ENCODE peak calls at places on chromosomes 6 and 20, in four cellular contexts. O is RWPE1, X is psoas muscle, P is cardiac muscle cell. H is an unnamed sample.
A peak's percentile ranks its signal among the peaks of the same experiment; 100 is the strongest.

GRCh38 chr6:43936476-43936875 is 166.5 kb downstream of the VEGFA start:
- DNase-seq in X (peak; percentile 76), P (peak; percentile 59), O (no peak), H (no peak)

GRCh38 chr6:7617954-7618764 is 28.2 kb downstream of the SNRNP48 start:
- DNase-seq in O (peak; percentile 14), P (no peak), X (no peak), H (no peak)

GRCh38 chr20:32457476-32457986 is 99.4 kb downstream of the ASXL1 start:
- DNase-seq in X (peak; percentile 72), O (peak; percentile 66), P (peak; percentile 95), H (peak; percentile 91)

GRCh38 chr6:32045811-32046449 is 7.7 kb downstream of the CYP21A2 start:
- DNase-seq in P (no peak), X (peak; percentile 68), O (no peak), H (no peak)

GRCh38 chr20:8244637-8245036 is 112.6 kb downstream of the PLCB1 start:
- DNase-seq in O (no peak), P (no peak), X (no peak), H (no peak)

GRCh38 chr20:20887593-20888272 is 175.3 kb upstream of the RALGAPA2 start:
- DNase-seq in P (no peak), X (no peak), O (no peak), H (no peak)

GRCh38 chr20:50572922-50573777 is 63.0 kb downstream of the PTPN1 start:
- DNase-seq in O (no peak), X (peak; percentile 92), P (peak; percentile 9), H (no peak)

GRCh38 chr6:22880686-22881433 is 311.5 kb downstream of the HDGFL1 start:
- DNase-seq in P (peak; percentile 21), O (peak; percentile 77), X (no peak), H (no peak)

GRCh38 chr6:25601797-25602679 is 50.0 kb upstream of the SCGN start:
- DNase-seq in O (peak; percentile 36), P (peak; percentile 69), X (no peak), H (no peak)

DNA sequence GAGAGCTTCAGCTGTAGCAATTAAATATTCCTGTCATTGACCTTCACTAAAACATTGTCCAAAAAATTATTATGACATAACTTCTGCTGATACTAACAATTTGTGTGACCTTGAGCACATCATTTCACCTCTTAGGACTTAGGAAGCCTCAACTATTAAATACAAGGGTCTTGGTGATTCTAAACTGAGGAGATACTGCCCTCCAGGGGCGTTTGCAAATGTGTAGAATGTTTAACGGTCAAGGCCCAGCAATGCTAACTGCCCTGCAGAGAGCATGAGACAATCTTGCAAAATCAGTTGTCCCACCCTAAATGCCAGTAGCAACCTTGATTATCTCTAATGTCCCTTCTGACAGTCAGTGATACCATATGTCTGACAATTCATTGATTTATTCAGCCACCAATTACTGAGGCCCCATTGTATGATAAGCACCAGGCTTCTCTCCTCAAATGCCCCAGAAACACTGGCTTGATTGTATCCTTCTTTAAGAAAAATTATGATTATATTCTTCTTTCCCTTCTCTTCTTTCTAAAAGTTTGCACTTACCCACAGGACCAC is 284.1 kb upstream of the PLN start:
- DNase-seq in X (no peak), P (peak; percentile 58), O (peak; percentile 6), H (peak; percentile 32)
- TF ChIP-seq CTCF in X (peak; percentile 60), P (peak; percentile 43), O (no peak), H (peak; percentile 51)

DNA sequence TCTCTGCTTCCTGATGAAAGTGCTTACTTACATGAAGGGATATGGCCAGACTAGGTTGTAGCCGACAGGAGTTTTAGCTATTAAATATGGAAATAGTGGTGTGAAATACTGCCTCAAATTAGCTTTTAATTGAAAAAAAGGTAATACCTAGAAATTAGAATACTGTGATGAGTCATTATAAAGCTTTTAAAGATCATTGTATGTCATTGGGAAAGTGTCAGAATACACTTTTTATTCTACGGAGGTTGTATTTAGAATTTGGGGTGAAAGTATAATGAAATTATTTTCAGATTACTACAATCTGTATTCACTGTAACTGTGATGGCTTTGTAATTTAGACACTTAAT is 2.2 kb downstream of the LOC128125822 start:
- DNase-seq in O (no peak), X (no peak), P (no peak), H (no peak)
- TF ChIP-seq CTCF in O (peak; percentile 33), X (no peak), P (no peak), H (peak; percentile 31)

DNA sequence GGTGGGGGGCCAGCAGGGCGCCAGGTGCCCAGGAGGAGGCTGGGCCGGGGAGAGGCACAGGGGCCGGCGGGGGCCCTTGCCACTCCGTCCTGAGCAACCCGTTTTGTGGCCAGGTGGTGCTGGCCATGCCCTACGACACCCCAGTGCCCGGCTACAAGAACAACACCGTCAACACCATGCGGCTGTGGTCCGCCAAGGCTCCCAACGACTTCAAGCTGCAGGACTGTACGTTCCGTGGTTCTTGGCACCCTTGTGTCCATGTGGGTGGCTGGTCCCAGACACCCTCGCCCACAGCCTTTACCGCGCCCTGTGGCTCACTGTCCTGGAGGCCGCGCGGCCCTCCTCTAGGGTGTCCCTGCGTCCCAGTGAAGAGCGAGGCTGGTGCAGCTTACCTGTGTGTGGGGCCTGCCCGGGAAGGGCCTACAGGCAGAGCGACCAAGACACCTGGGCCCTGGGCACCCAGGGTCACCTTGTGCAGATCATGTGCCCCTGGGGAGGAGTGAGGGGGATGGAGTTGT is 28.7 kb downstream of the PYGB start:
- DNase-seq in P (no peak), O (no peak), X (peak; percentile 45), H (no peak)
- TF ChIP-seq CTCF in P (no peak), O (no peak), X (no peak), H (no peak)

GRCh38 chr6:122405417-122405816 is 6.0 kb downstream of the HSF2 start:
- DNase-seq in X (no peak), P (no peak), O (no peak), H (no peak)
- TF ChIP-seq CTCF in X (peak; percentile 25), P (no peak), O (no peak), H (no peak)

GRCh38 chr6:40477246-40478126 is 109.7 kb downstream of the LRFN2 start:
- DNase-seq in P (peak; percentile 25), X (no peak), O (no peak), H (no peak)
- TF ChIP-seq CTCF in P (no peak), X (no peak), O (no peak), H (no peak)